ENCODE peak calls at places on chromosomes 4 and X, in five cellular contexts. One of them, this sample, is unnamed.

GRCh38 chr4:36722986-36723385 is 441.6 kb downstream of the DTHD1 start:
- DNase-seq in mesenteric fat pad: no peak
- DNase-seq in NCI-H1092 treated with DMSO at 0.1 percent for 48 hours: no peak
- DNase-seq in bronchial epithelial cell: no peak
- DNase-seq in amniotic epithelial cell: no peak
- DNase-seq in this sample: no peak

GRCh38 chrX:1119275-1119674 is 93.2 kb downstream of the CRLF2 start:
- DNase-seq in mesenteric fat pad: no peak
- DNase-seq in NCI-H1092 treated with DMSO at 0.1 percent for 48 hours: no peak
- DNase-seq in bronchial epithelial cell: no peak
- DNase-seq in amniotic epithelial cell: no peak
- DNase-seq in this sample: no peak

GRCh38 chr4:3823496-3824341 is 57.5 kb downstream of the ADRA2C start:
- DNase-seq in mesenteric fat pad: no peak
- DNase-seq in NCI-H1092 treated with DMSO at 0.1 percent for 48 hours: no peak
- DNase-seq in bronchial epithelial cell: no peak
- DNase-seq in amniotic epithelial cell: no peak
- DNase-seq in this sample: no peak

GRCh38 chrX:23952984-23953907 is 45.4 kb downstream of the CXorf58 start:
- DNase-seq in mesenteric fat pad: no peak
- DNase-seq in NCI-H1092 treated with DMSO at 0.1 percent for 48 hours: no peak
- DNase-seq in bronchial epithelial cell: no peak
- DNase-seq in amniotic epithelial cell: no peak
- DNase-seq in this sample: peak

GRCh38 chrX:135697614-135698013 is 15.8 kb upstream of the CT45A1 start:
- DNase-seq in mesenteric fat pad: no peak
- DNase-seq in NCI-H1092 treated with DMSO at 0.1 percent for 48 hours: no peak
- DNase-seq in bronchial epithelial cell: no peak
- DNase-seq in amniotic epithelial cell: no peak
- DNase-seq in this sample: no peak

GRCh38 chr4:24470681-24471622 is 113.4 kb downstream of the DHX15 start:
- DNase-seq in mesenteric fat pad: no peak
- DNase-seq in NCI-H1092 treated with DMSO at 0.1 percent for 48 hours: no peak
- DNase-seq in bronchial epithelial cell: no peak
- DNase-seq in amniotic epithelial cell: peak
- DNase-seq in this sample: no peak

GRCh38 chrX:124098089-124098488 is 136.6 kb downstream of the STAG2 start:
- DNase-seq in mesenteric fat pad: no peak
- DNase-seq in NCI-H1092 treated with DMSO at 0.1 percent for 48 hours: peak
- DNase-seq in bronchial epithelial cell: peak
- DNase-seq in amniotic epithelial cell: peak
- DNase-seq in this sample: no peak

GRCh38 chrX:5117816-5118215 is 1110.9 kb downstream of the NLGN4X start:
- DNase-seq in mesenteric fat pad: no peak
- DNase-seq in NCI-H1092 treated with DMSO at 0.1 percent for 48 hours: no peak
- DNase-seq in bronchial epithelial cell: peak
- DNase-seq in amniotic epithelial cell: no peak
- DNase-seq in this sample: no peak

GRCh38 chr4:83454626-83455025 is 997 bp downstream of the HELQ start:
- DNase-seq in mesenteric fat pad: no peak
- DNase-seq in NCI-H1092 treated with DMSO at 0.1 percent for 48 hours: no peak
- DNase-seq in bronchial epithelial cell: no peak
- DNase-seq in amniotic epithelial cell: peak
- DNase-seq in this sample: no peak

GRCh38 chr4:104969394-104970066 is 177.1 kb upstream of the TET2 start:
- DNase-seq in mesenteric fat pad: no peak
- DNase-seq in NCI-H1092 treated with DMSO at 0.1 percent for 48 hours: no peak
- DNase-seq in bronchial epithelial cell: peak
- DNase-seq in amniotic epithelial cell: no peak
- DNase-seq in this sample: no peak

GRCh38 chr4:156476359-156476758 is 495.2 kb downstream of the PDGFC start:
- DNase-seq in mesenteric fat pad: no peak
- DNase-seq in NCI-H1092 treated with DMSO at 0.1 percent for 48 hours: no peak
- DNase-seq in bronchial epithelial cell: peak
- DNase-seq in amniotic epithelial cell: peak
- DNase-seq in this sample: no peak

GRCh38 chrX:13430136-13430827 is 110.4 kb upstream of the ATXN3L start:
- DNase-seq in mesenteric fat pad: no peak
- DNase-seq in NCI-H1092 treated with DMSO at 0.1 percent for 48 hours: no peak
- DNase-seq in bronchial epithelial cell: no peak
- DNase-seq in amniotic epithelial cell: no peak
- DNase-seq in this sample: no peak

GRCh38 chr4:42280327-42281095 is 116.8 kb upstream of the SHISA3 start:
- DNase-seq in mesenteric fat pad: no peak
- DNase-seq in NCI-H1092 treated with DMSO at 0.1 percent for 48 hours: peak
- DNase-seq in bronchial epithelial cell: peak
- DNase-seq in amniotic epithelial cell: peak
- DNase-seq in this sample: no peak

GRCh38 chr4:139950568-139950967 is 203.4 kb downstream of the MAML3 start:
- DNase-seq in mesenteric fat pad: no peak
- DNase-seq in NCI-H1092 treated with DMSO at 0.1 percent for 48 hours: no peak
- DNase-seq in bronchial epithelial cell: no peak
- DNase-seq in amniotic epithelial cell: peak
- DNase-seq in this sample: no peak

GRCh38 chr4:55592014-55592413 is at the start of gene PDCL2:
- DNase-seq in mesenteric fat pad: no peak
- DNase-seq in NCI-H1092 treated with DMSO at 0.1 percent for 48 hours: no peak
- DNase-seq in bronchial epithelial cell: no peak
- DNase-seq in amniotic epithelial cell: no peak
- DNase-seq in this sample: no peak

GRCh38 chrX:20382518-20383291 is 116.0 kb upstream of the RPS6KA3 start:
- DNase-seq in mesenteric fat pad: no peak
- DNase-seq in NCI-H1092 treated with DMSO at 0.1 percent for 48 hours: no peak
- DNase-seq in bronchial epithelial cell: peak
- DNase-seq in amniotic epithelial cell: no peak
- DNase-seq in this sample: no peak

GRCh38 chr4:2395038-2395437 is 23.4 kb downstream of the ZFYVE28 start:
- DNase-seq in mesenteric fat pad: no peak
- DNase-seq in NCI-H1092 treated with DMSO at 0.1 percent for 48 hours: no peak
- DNase-seq in bronchial epithelial cell: peak
- DNase-seq in amniotic epithelial cell: peak
- DNase-seq in this sample: no peak

GRCh38 chr4:87093443-87094123 is 126.8 kb downstream of the KLHL8 start:
- DNase-seq in mesenteric fat pad: no peak
- DNase-seq in NCI-H1092 treated with DMSO at 0.1 percent for 48 hours: peak
- DNase-seq in bronchial epithelial cell: peak
- DNase-seq in amniotic epithelial cell: peak
- DNase-seq in this sample: no peak

GRCh38 chr4:140361099-140361498 is 12.3 kb upstream of the SCOC start:
- DNase-seq in mesenteric fat pad: no peak
- DNase-seq in NCI-H1092 treated with DMSO at 0.1 percent for 48 hours: no peak
- DNase-seq in bronchial epithelial cell: no peak
- DNase-seq in amniotic epithelial cell: no peak
- DNase-seq in this sample: no peak

GRCh38 chr4:184041156-184041555 is 136.0 kb downstream of the STOX2 start:
- DNase-seq in mesenteric fat pad: no peak
- DNase-seq in NCI-H1092 treated with DMSO at 0.1 percent for 48 hours: no peak
- DNase-seq in bronchial epithelial cell: no peak
- DNase-seq in amniotic epithelial cell: no peak
- DNase-seq in this sample: no peak

GRCh38 chr4:151777471-151777870 is 16.7 kb upstream of the GATB start:
- DNase-seq in mesenteric fat pad: no peak
- DNase-seq in NCI-H1092 treated with DMSO at 0.1 percent for 48 hours: no peak
- DNase-seq in bronchial epithelial cell: no peak
- DNase-seq in amniotic epithelial cell: no peak
- DNase-seq in this sample: no peak

GRCh38 chrX:2479420-2479780 is 21.4 kb downstream of the DHRSX start:
- DNase-seq in mesenteric fat pad: no peak
- DNase-seq in NCI-H1092 treated with DMSO at 0.1 percent for 48 hours: no peak
- DNase-seq in bronchial epithelial cell: no peak
- DNase-seq in amniotic epithelial cell: no peak
- DNase-seq in this sample: no peak

GRCh38 chr4:8886625-8887406 is 15.2 kb upstream of the HMX1 start:
- DNase-seq in mesenteric fat pad: no peak
- DNase-seq in NCI-H1092 treated with DMSO at 0.1 percent for 48 hours: no peak
- DNase-seq in bronchial epithelial cell: no peak
- DNase-seq in amniotic epithelial cell: no peak
- DNase-seq in this sample: no peak

GRCh38 chr4:86961605-86962295 is 26.9 kb downstream of the AFF1 start:
- DNase-seq in mesenteric fat pad: no peak
- DNase-seq in NCI-H1092 treated with DMSO at 0.1 percent for 48 hours: no peak
- DNase-seq in bronchial epithelial cell: no peak
- DNase-seq in amniotic epithelial cell: peak
- DNase-seq in this sample: no peak

GRCh38 chr4:141853091-141853734 is 216.8 kb downstream of the IL15 start:
- DNase-seq in mesenteric fat pad: no peak
- DNase-seq in NCI-H1092 treated with DMSO at 0.1 percent for 48 hours: peak
- DNase-seq in bronchial epithelial cell: peak
- DNase-seq in amniotic epithelial cell: peak
- DNase-seq in this sample: no peak

GRCh38 chrX:136608295-136608933 is 39.5 kb upstream of the CD40LG start:
- DNase-seq in mesenteric fat pad: no peak
- DNase-seq in NCI-H1092 treated with DMSO at 0.1 percent for 48 hours: peak
- DNase-seq in bronchial epithelial cell: peak
- DNase-seq in amniotic epithelial cell: peak
- DNase-seq in this sample: peak

GRCh38 chr4:60216752-60217151 is 983.4 kb upstream of the ADGRL3 start:
- DNase-seq in mesenteric fat pad: no peak
- DNase-seq in NCI-H1092 treated with DMSO at 0.1 percent for 48 hours: no peak
- DNase-seq in bronchial epithelial cell: peak
- DNase-seq in amniotic epithelial cell: peak
- DNase-seq in this sample: no peak

GRCh38 chr4:67922697-67923096 is 38.9 kb upstream of the TMPRSS11D start:
- DNase-seq in mesenteric fat pad: no peak
- DNase-seq in NCI-H1092 treated with DMSO at 0.1 percent for 48 hours: no peak
- DNase-seq in bronchial epithelial cell: no peak
- DNase-seq in amniotic epithelial cell: no peak
- DNase-seq in this sample: no peak

GRCh38 chrX:20066968-20067708 is 49.6 kb downstream of the MAP7D2 start:
- DNase-seq in mesenteric fat pad: no peak
- DNase-seq in NCI-H1092 treated with DMSO at 0.1 percent for 48 hours: peak
- DNase-seq in bronchial epithelial cell: peak
- DNase-seq in amniotic epithelial cell: peak
- DNase-seq in this sample: no peak

GRCh38 chr4:142815834-142816233 is 30.3 kb downstream of the INPP4B start:
- DNase-seq in mesenteric fat pad: no peak
- DNase-seq in NCI-H1092 treated with DMSO at 0.1 percent for 48 hours: no peak
- DNase-seq in bronchial epithelial cell: peak
- DNase-seq in amniotic epithelial cell: peak
- DNase-seq in this sample: no peak

GRCh38 chr4:168593399-168593798 is 96.5 kb downstream of the PALLD start:
- DNase-seq in mesenteric fat pad: no peak
- DNase-seq in NCI-H1092 treated with DMSO at 0.1 percent for 48 hours: peak
- DNase-seq in bronchial epithelial cell: peak
- DNase-seq in amniotic epithelial cell: no peak
- DNase-seq in this sample: no peak

GRCh38 chr4:113760094-113760851 is 1.3 kb downstream of the CAMK2D start:
- DNase-seq in mesenteric fat pad: no peak
- DNase-seq in NCI-H1092 treated with DMSO at 0.1 percent for 48 hours: peak
- DNase-seq in bronchial epithelial cell: peak
- DNase-seq in amniotic epithelial cell: peak
- DNase-seq in this sample: peak

GRCh38 chr4:30725562-30725961 is 5.4 kb downstream of the PCDH7 start:
- DNase-seq in mesenteric fat pad: no peak
- DNase-seq in NCI-H1092 treated with DMSO at 0.1 percent for 48 hours: no peak
- DNase-seq in bronchial epithelial cell: no peak
- DNase-seq in amniotic epithelial cell: no peak
- DNase-seq in this sample: no peak

GRCh38 chrX:10104958-10105658 is 51.7 kb upstream of the CLCN4 start:
- DNase-seq in mesenteric fat pad: no peak
- DNase-seq in NCI-H1092 treated with DMSO at 0.1 percent for 48 hours: no peak
- DNase-seq in bronchial epithelial cell: no peak
- DNase-seq in amniotic epithelial cell: peak
- DNase-seq in this sample: no peak

GRCh38 chrX:35726176-35726575 is 72.0 kb upstream of the MAGEB16 start:
- DNase-seq in mesenteric fat pad: no peak
- DNase-seq in NCI-H1092 treated with DMSO at 0.1 percent for 48 hours: no peak
- DNase-seq in bronchial epithelial cell: peak
- DNase-seq in amniotic epithelial cell: peak
- DNase-seq in this sample: no peak

GRCh38 chrX:15515931-15516330 is 15.3 kb downstream of the BMX start:
- DNase-seq in mesenteric fat pad: no peak
- DNase-seq in NCI-H1092 treated with DMSO at 0.1 percent for 48 hours: peak
- DNase-seq in bronchial epithelial cell: no peak
- DNase-seq in amniotic epithelial cell: peak
- DNase-seq in this sample: no peak

GRCh38 chrX:103628386-103629290 is at the start of gene TCEAL1:
- DNase-seq in mesenteric fat pad: no peak
- DNase-seq in NCI-H1092 treated with DMSO at 0.1 percent for 48 hours: peak
- DNase-seq in bronchial epithelial cell: no peak
- DNase-seq in amniotic epithelial cell: no peak
- DNase-seq in this sample: peak

This sample was measured in T-cell.